ENCODE peak calls at places on chromosome 7, in ten cellular contexts. S is prostate gland, J is stomach, Y is suprapubic skin, O is Panc1, Z is HCT116, F is SK-N-SH, V is upper lobe of left lung, E is GM23338, K is breast epithelium. M is an unnamed sample. For H3K4me1, the result is how much of the 10 kb centered on the place peaks cover.

GRCh38 chr7:69365588-69366241 is 232.6 kb upstream of the AUTS2 start:
- DNase-seq in S (no peak), J (no peak), Y (no peak), O (no peak), Z (no peak), F (no peak), V (no peak), E (no peak), K (no peak), M (no peak)

GRCh38 chr7:6546852-6547251 is 4.4 kb downstream of the GRID2IP start:
- DNase-seq in S (no peak), J (no peak), Y (no peak), O (no peak), Z (peak), F (peak), V (no peak), E (peak), K (no peak), M (no peak)

GRCh38 chr7:134155871-134156270 is 28.7 kb downstream of the LRGUK start:
- DNase-seq in S (no peak), J (no peak), Y (no peak), O (no peak), Z (no peak), F (no peak), V (no peak), E (no peak), K (no peak), M (no peak)

GRCh38 chr7:37947138-37947839 is 26.8 kb downstream of the EPDR1 start:
- DNase-seq in S (no peak), J (no peak), Y (no peak), O (no peak), Z (no peak), F (no peak), V (no peak), E (no peak), K (no peak), M (no peak)

GRCh38 chr7:76131872-76132271 is 69.8 kb upstream of the SRRM3 start:
- DNase-seq in S (no peak), J (no peak), Y (no peak), O (no peak), Z (no peak), F (no peak), V (no peak), E (no peak), K (no peak), M (no peak)

GRCh38 chr7:147775564-147775963 is 815.0 kb upstream of the C7orf33 start:
- DNase-seq in S (no peak), J (no peak), Y (no peak), O (no peak), Z (no peak), F (peak), V (no peak), E (no peak), K (no peak), M (no peak)

GRCh38 chr7:1558841-1559625 is 3.0 kb upstream of the TMEM184A start:
- DNase-seq in S (peak), J (peak), Y (no peak), O (no peak), Z (no peak), F (peak), V (peak), E (no peak), K (peak), M (no peak)

GRCh38 chr7:73669858-73670385 is 2.3 kb downstream of the VPS37D start:
- DNase-seq in S (no peak), J (no peak), Y (no peak), O (no peak), Z (no peak), F (no peak), V (no peak), E (no peak), K (no peak), M (no peak)

GRCh38 chr7:74587435-74588126 is 69.9 kb upstream of the GTF2I start:
- DNase-seq in S (peak), J (peak), Y (peak), O (no peak), Z (no peak), F (peak), V (peak), E (peak), K (peak), M (peak)

GRCh38 chr7:28230273-28230672 is 49.7 kb upstream of the JAZF1 start:
- DNase-seq in S (no peak), J (no peak), Y (no peak), O (no peak), Z (no peak), F (no peak), V (no peak), E (no peak), K (no peak), M (no peak)

GRCh38 chr7:47330026-47330425 is 251.9 kb downstream of the TNS3 start:
- DNase-seq in S (no peak), J (no peak), Y (peak), O (no peak), Z (no peak), F (no peak), V (peak), E (no peak), K (no peak), M (no peak)

GRCh38 chr7:151348970-151349369 is 7.4 kb downstream of the NUB1 start:
- DNase-seq in S (no peak), J (no peak), Y (no peak), O (no peak), Z (no peak), F (no peak), V (no peak), E (no peak), K (no peak), M (no peak)

GRCh38 chr7:48299580-48300169 is 128.4 kb downstream of the ABCA13 start:
- DNase-seq in S (peak), J (no peak), Y (no peak), O (peak), Z (peak), F (peak), V (no peak), E (peak), K (peak), M (no peak)

GRCh38 chr7:138945169-138945568 is 36.0 kb downstream of the KIAA1549 start:
- DNase-seq in S (no peak), J (no peak), Y (no peak), O (no peak), Z (no peak), F (no peak), V (no peak), E (no peak), K (no peak), M (no peak)

DNA sequence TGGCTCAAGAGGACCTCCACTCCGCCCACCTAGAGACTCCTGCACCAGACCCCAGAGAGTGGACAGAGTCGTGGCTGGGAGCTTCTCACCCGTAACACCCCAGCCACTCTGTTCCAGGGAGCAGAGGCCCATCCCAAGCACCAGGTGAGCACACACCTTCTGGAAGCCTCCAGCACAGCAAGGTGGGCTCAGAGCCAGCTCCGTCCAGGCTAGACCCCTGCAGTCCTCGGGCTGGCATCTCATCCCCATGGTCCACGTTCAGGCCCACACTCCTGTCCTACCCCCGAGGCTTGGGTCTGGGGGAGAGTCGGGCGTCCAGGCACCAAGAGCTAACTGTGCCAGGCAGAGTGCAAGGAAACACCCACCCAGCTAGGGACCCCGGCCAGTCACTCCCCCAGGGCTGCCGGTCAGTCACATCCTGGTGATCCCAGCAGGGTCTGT is 13.2 kb downstream of the PDGFA start:
- DNase-seq in S (no peak), J (no peak), Y (no peak), O (no peak), Z (no peak), F (no peak), V (peak), E (no peak), K (no peak), M (peak)
- H3K27ac ChIP-seq in S (no peak), J (peak), Y (no peak), O (no peak), Z (no peak), F (no peak), V (no peak), E (no peak), K (peak), M (no peak)

DNA sequence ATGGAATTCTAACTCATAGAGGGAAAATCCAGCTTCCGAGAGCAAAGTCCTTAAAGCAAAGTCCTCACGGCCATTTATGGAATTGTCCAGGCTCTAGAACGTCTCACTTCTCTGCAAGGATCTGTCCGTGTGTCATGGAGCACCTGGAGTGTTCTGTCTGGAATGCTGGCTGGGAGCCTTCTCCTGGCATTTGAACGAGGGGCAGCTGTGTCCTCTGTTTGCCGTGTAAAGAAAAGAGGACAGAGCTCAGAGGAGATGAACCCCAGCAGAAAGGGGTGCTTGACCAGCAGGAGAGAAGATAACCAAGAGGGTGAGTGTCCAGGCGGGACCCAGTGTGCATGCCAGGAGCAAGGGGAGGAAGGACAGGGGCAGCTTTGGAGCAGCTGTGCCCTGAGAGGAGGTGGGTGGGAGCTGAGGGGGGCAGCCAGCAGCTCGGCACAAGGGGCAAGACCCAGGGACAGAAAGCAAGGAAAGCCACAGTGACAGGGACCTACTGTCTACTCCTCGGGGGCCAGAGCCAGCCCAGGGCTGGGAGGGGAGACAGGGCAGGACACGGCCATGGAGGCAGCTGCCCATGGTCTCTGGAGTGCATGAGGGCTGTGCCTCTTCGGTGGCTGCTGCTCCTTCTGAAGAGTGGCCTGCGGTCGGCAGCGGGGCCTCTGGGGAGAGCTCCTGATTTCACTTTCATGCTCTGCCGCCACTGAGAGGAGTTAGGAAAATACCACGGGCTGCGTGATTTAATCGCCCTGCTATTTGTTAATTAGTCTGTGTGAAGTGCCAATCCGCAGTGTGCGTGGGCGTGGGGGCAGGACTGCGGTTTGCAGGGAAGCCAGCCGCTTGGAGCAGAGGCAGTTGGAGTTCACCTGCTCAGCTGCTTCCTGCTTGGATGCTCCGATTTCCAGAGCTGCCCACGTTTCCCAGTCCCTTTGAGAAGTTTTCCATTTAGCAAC is 149.3 kb upstream of the SHH start:
- DNase-seq in S (no peak), J (peak), Y (no peak), O (no peak), Z (peak), F (no peak), V (peak), E (no peak), K (peak), M (no peak)
- TF ChIP-seq POLR2AphosphoS5 in S (no peak), J (no peak), Y (no peak), O (no peak), Z (peak), F (no peak), V (no peak), E (no peak), K (no peak), M (no peak)

GRCh38 chr7:121744877-121745276 is 128.1 kb upstream of the PTPRZ1 start:
- DNase-seq in S (no peak), J (no peak), Y (no peak), O (no peak), Z (no peak), F (no peak), V (no peak), E (no peak), K (no peak), M (no peak)

GRCh38 chr7:121739465-121739864 is 133.5 kb upstream of the PTPRZ1 start:
- DNase-seq in S (no peak), J (no peak), Y (no peak), O (no peak), Z (no peak), F (no peak), V (no peak), E (no peak), K (no peak), M (no peak)

GRCh38 chr7:121744319-121744718 is 128.6 kb upstream of the PTPRZ1 start:
- DNase-seq in S (no peak), J (no peak), Y (no peak), O (no peak), Z (no peak), F (no peak), V (no peak), E (no peak), K (no peak), M (no peak)

GRCh38 chr7:121745856-121746255 is 127.1 kb upstream of the PTPRZ1 start:
- DNase-seq in S (no peak), J (no peak), Y (no peak), O (no peak), Z (no peak), F (no peak), V (no peak), E (no peak), K (no peak), M (no peak)

GRCh38 chr7:121741896-121742295 is 131.1 kb upstream of the PTPRZ1 start:
- DNase-seq in S (no peak), J (no peak), Y (no peak), O (no peak), Z (no peak), F (no peak), V (no peak), E (no peak), K (no peak), M (no peak)
- H3K4me1 ChIP-seq in S (under half), J (under half), Y (under half), O (under half), Z (under half), F (under half), V (under half), E (under half), K (under half), M (under half)

GRCh38 chr7:22319424-22320403 is 37.2 kb downstream of the RAPGEF5 start:
- DNase-seq in S (no peak), J (no peak), Y (no peak), O (no peak), Z (no peak), F (no peak), V (no peak), E (no peak), K (no peak), M (no peak)
- H3K27ac ChIP-seq in S (no peak), J (no peak), Y (no peak), O (no peak), Z (no peak), F (peak), V (no peak), E (peak), K (no peak), M (no peak)

DNA sequence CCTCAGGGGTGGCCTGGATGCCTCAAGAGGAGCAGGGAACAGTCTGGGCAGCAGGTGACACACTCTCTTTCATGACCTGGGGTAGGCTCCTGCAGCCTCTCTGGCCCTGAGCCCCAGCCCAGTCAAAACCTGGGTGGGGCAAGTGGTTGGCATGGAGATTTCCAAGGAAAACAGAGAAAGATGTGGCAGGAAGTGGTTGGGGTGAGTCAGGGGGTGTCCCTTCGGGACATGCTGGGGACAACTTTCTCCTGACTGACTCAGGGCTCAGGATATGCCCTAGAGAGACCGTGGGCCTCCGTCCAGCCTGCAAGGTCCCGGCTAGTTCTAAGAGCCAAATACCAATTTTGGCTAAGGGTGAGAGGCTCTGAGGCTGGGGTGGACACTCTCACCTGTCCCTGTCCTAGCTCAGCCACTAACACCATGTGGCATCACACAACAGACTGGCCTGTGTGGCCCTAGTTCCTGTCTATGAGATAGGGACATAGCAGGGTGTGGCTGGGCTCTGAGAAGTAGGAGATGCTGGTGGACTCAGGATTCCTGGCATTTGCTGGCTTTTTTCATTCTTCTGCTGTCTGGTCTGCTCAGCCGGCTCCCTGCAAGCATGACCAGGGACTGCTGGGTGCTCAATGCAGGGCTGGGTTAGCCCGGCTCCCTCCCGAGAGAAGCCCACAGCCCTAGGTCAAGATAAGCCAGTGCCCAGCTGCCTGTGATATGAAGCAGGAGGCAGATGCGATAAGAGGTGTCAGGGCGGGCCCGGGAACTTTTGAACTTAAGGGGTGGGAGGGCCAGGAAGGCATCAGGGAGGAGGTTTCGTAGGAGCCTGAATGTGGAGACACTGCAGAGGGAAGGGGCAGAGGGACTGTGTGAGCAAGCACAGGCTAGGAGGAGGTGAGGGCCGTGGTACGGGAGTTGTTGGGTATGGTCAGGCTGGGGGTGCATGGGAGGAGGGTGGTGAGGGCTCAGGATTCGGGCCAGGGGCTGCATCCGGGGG is 3.3 kb downstream of the AQP1 start:
- DNase-seq in S (no peak), J (no peak), Y (no peak), O (peak), Z (peak), F (peak), V (no peak), E (no peak), K (no peak), M (no peak)
- TF ChIP-seq POLR2AphosphoS5 in S (no peak), J (no peak), Y (no peak), O (no peak), Z (no peak), F (no peak), V (peak), E (no peak), K (no peak), M (no peak)

M was measured in spleen.